ENCODE peak calls at places on chromosomes 5 and 9, in five cellular contexts. N is heart left ventricle, A is adrenal gland, T is endothelial cell of umbilical vein, E is gastrocnemius medialis. X is an unnamed sample. For H3K36me3, the result is how much of the 10 kb centered on the place peaks cover.

GRCh38 chr5:106417566-106417965 is 1253.2 kb downstream of the EFNA5 start:
- DNase-seq in N (no peak), A (no peak), T (no peak), E (no peak), X (no peak)

GRCh38 chr9:13023498-13023897 is 248.7 kb downstream of the LURAP1L start:
- DNase-seq in N (no peak), A (no peak), T (no peak), E (no peak), X (no peak)

GRCh38 chr9:88983865-88984542 is 7.3 kb upstream of the S1PR3 start:
- DNase-seq in N (peak), A (no peak), T (no peak), E (no peak), X (no peak)

GRCh38 chr5:71836084-71836483 is 117.0 kb downstream of the CARTPT start:
- DNase-seq in N (no peak), A (no peak), T (peak), E (no peak), X (no peak)

GRCh38 chr5:22901885-22902284 is 48.7 kb upstream of the CDH12 start:
- DNase-seq in N (no peak), A (no peak), T (no peak), E (no peak), X (no peak)

GRCh38 chr5:80174790-80175189 is 81.1 kb downstream of the SERINC5 start:
- DNase-seq in N (no peak), A (peak), T (no peak), E (no peak), X (no peak)

GRCh38 chr5:37717613-37718431 is 122.0 kb downstream of the GDNF start:
- DNase-seq in N (peak), A (peak), T (peak), E (no peak), X (peak)

GRCh38 chr9:35598863-35599590 is 6.0 kb upstream of the TESK1 start:
- DNase-seq in N (no peak), A (no peak), T (no peak), E (no peak), X (peak)

GRCh38 chr5:178530526-178530925 is 59.7 kb downstream of the COL23A1 start:
- DNase-seq in N (no peak), A (no peak), T (no peak), E (no peak), X (no peak)

GRCh38 chr5:5156461-5157082 is 16.4 kb downstream of the ADAMTS16 start:
- DNase-seq in N (no peak), A (no peak), T (no peak), E (no peak), X (no peak)

GRCh38 chr5:142531977-142532376 is 153.9 kb downstream of the FGF1 start:
- DNase-seq in N (no peak), A (no peak), T (peak), E (no peak), X (no peak)

GRCh38 chr5:609506-609905 is 2.6 kb upstream of the CEP72 start:
- DNase-seq in N (peak), A (no peak), T (no peak), E (no peak), X (no peak)

GRCh38 chr5:610744-611730 is 1.1 kb upstream of the CEP72 start:
- DNase-seq in N (peak), A (no peak), T (no peak), E (no peak), X (no peak)

GRCh38 chr5:612498-613424 is 621 bp downstream of the CEP72 start:
- DNase-seq in N (peak), A (no peak), T (peak), E (no peak), X (no peak)

GRCh38 chr5:610011-610743 is 2.0 kb upstream of the CEP72 start:
- DNase-seq in N (peak), A (no peak), T (no peak), E (no peak), X (no peak)

DNA sequence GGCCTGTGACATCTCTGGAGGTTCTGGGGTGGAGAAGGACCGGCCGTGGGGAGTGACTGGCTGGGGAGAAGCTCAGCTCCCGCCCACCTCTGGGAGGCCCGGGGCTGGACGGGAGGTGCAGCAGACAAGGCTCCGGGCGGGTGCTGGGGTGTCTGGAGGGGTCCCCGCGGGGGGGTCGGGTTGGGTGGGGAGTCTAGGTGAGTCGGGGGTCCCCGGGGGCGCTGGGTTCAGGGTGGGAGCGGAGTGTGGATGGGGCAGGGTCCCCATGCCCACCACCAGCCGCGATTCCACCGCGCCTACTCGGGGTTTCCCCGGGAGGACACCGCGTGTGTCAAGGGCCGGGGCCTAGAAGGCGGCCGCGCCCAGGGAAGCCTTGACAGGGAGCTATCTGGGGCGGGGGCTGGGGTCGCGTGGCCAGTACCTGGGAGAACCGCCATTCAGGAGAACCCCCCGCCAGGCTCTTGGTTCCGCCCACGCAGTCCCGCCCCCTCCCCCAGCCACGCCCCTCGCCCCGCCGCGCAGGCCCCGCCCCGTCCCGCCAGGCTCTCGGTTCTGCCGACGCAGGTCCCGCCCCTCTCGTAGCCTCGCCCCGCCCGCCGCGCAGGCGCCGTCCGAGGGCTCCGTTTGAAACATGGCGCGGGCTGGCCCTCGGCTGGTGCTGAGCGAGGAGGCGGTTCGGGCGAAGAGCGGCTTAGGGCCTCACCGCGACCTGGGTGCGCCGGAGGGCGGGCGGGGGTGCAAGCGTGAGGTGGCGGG is at the start of gene CEP72:
- DNase-seq in N (peak), A (peak), T (peak), E (peak), X (peak)
- TF ChIP-seq POLR2A in N (no peak), A (no peak), T (no peak), E (no peak), X (no peak)

DNA sequence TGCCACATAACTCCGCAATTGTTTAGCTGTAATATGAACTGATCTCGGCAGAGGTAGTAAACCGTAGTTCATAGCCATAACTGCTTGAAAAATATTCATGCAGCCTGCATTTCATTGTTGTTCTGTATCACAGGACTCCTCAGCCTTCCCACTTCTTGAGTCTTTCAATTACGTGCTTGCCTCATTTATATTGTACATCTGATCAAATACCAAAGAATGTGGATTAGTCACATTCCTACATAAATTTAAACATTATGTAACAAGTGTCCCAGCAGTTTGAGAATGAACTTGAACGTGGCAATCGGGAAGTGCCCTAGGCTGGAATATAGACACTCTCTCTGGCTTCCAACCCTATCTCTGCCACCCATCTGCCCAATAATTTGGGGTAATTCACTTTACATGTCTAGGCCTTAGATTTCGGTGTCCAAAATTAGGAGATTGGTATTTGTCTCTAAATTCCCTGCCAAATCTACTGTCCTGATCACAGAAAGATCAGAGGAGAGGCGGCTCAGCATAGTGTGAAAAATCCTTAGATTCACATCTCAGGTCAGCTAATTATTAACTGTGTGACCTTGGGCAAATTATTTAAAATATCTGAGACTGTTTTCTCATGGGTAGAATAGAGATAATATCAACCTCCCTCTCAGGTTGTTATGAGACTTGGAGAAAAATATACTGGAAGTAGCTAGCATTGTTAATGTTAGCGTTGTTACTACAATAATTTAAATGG is 215.1 kb upstream of the RFX3 start:
- DNase-seq in N (no peak), A (no peak), T (no peak), E (no peak), X (no peak)
- H3K36me3 ChIP-seq in N (under half), A (under half), T (under half), E (under half), X (under half)

GRCh38 chr9:108684288-108685025 is 171.3 kb downstream of the ACTL7B start:
- DNase-seq in N (no peak), A (no peak), T (no peak), E (no peak), X (no peak)

GRCh38 chr9:108683245-108683644 is 172.5 kb downstream of the ACTL7B start:
- DNase-seq in N (no peak), A (no peak), T (no peak), E (no peak), X (no peak)

GRCh38 chr9:108677776-108678175 is 178.0 kb downstream of the ACTL7B start:
- DNase-seq in N (no peak), A (no peak), T (no peak), E (no peak), X (no peak)

GRCh38 chr9:108682191-108682590 is 173.6 kb downstream of the ACTL7B start:
- DNase-seq in N (no peak), A (no peak), T (no peak), E (no peak), X (no peak)

GRCh38 chr9:108680946-108681345 is 174.8 kb downstream of the ACTL7B start:
- DNase-seq in N (no peak), A (no peak), T (no peak), E (no peak), X (no peak)
- TF ChIP-seq POLR2A in N (no peak), A (no peak), T (no peak), E (no peak), X (no peak)

DNA sequence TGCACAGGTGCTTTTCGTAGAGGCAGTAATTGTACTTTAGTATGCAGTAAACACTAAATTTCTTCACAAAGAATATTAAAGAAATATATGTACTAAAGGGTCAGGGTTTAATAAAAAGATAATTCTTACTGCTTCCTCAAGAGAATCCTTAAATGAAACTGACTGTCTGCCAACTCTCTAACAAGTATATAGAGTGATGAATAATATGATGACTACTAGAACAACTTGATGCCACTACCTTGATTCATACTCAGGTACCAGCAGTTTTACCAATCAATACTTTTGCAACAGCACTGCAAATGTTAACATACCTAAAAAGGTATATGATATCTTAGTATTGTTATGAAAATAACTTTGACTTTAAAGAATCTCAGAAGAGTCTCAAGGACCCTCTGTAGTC is 3.8 kb downstream of the YIPF5 start:
- DNase-seq in N (no peak), A (no peak), T (no peak), E (no peak), X (no peak)
- H3K36me3 ChIP-seq in N (under half), A (under half), T (under half), E (half or more), X (under half)

DNA sequence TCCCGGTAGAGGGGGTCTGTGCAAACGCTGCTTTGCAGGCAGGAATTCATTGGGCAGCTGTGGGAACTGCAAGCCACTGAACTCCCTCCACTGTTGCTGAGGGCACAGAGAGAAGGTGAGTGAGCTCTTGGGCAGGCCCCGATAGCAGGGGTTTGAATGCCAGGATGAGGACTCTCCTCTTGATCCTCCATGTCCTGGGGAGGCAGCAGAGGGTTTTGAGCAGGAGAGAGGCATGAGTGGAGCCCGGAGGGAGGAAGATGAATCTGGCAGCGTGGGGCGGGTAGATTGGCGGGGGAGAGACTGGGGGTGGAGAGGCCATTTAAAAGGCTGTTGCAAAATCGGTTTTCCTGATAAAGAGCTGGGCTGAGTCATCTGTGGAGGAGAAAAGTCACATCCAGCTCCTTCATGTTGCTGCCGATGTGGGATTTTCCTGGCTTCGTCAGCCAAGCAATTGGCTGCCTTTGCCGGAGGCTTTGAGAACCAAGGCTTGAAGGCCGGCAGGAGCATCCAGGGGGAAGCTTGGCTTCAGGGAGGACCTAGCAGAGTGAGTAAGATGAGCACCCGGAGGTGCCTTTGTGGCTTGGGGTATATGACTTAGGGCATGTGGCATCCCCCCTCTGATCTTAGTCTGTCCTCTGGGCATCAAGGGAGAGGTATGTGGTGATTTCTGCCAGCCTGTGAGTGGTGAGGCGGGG is at the start of gene SYNPO:
- DNase-seq in N (peak), A (peak), T (peak), E (peak), X (peak)
- TF ChIP-seq POLR2A in N (no peak), A (peak), T (peak), E (no peak), X (no peak)

DNA sequence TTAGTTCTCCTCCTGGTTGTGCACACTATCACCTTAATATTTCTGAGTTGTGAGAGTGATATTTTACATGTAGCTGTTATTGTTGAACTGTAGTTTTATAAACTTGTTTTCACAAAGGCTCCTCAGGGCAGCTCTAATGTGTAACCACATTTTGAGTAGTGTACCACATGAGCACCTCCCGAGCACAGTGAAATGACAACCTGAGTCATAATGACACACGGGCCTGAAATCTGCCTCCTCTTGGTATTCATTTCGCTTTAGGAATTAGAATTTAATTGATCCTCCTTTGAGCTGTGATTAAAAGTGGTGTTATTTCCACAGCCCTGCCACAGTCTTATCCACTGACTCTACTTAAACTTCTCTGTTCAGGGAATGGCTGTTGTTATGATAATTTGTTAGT is 7.9 kb downstream of the MTRR start:
- DNase-seq in N (no peak), A (peak), T (no peak), E (no peak), X (no peak)
- H3K36me3 ChIP-seq in N (half or more), A (under half), T (under half), E (half or more), X (under half)

X was measured in thyroid gland.